ENCODE peak calls at places on chromosome 7, in six cellular contexts. G is HepG2, W is HCT116, E is K562, C is H1, H is GM12878. V is an unnamed sample.

GRCh38 chr7:150941983-150942590 is 36.0 kb downstream of the KCNH2 start:
- DNase-seq in H (no peak), W (no peak), G (no peak), C (no peak), E (peak; percentile 68), V (no peak)

GRCh38 chr7:27179030-27179429 is 4.9 kb upstream of the HOXA10 start:
- DNase-seq in E (no peak), W (no peak), C (no peak), H (no peak), G (no peak), V (no peak)

GRCh38 chr7:44163591-44163990 is 22.5 kb upstream of the MYL7 start:
- DNase-seq in G (no peak), E (no peak), W (no peak), H (no peak), C (no peak), V (no peak)

GRCh38 chr7:45108863-45109262 is 2.6 kb downstream of the TBRG4 start:
- DNase-seq in G (no peak), C (no peak), E (no peak), W (no peak), H (no peak), V (no peak)

GRCh38 chr7:103447073-103447960 is 1.3 kb upstream of the SLC26A5 start:
- DNase-seq in H (no peak), C (peak; percentile 34), G (peak; percentile 44), W (peak; percentile 37), E (peak; percentile 79), V (peak; percentile 55)

GRCh38 chr7:140640060-140640611 is 477 bp downstream of the DENND2A start:
- DNase-seq in E (no peak), C (no peak), W (no peak), H (no peak), G (no peak), V (no peak)

GRCh38 chr7:20158684-20159083 is 58.5 kb downstream of the MACC1 start:
- DNase-seq in G (peak; percentile 1), C (no peak), W (no peak), E (no peak), H (no peak), V (no peak)

GRCh38 chr7:105019269-105019668 is 5.3 kb downstream of the KMT2E start:
- DNase-seq in G (no peak), C (no peak), H (no peak), W (no peak), E (no peak), V (no peak)

GRCh38 chr7:129569811-129570215 is 41.7 kb upstream of the NRF1 start:
- DNase-seq in G (peak; percentile 89), H (no peak), C (no peak), W (peak; percentile 63), E (no peak), V (no peak)

GRCh38 chr7:151736403-151736909 is 140.5 kb downstream of the PRKAG2 start:
- DNase-seq in W (peak; percentile 65), G (peak; percentile 16), C (peak; percentile 44), H (no peak), E (no peak), V (peak; percentile 66)

GRCh38 chr7:78427209-78427608 is 628.6 kb downstream of the PHTF2 start:
- DNase-seq in W (no peak), E (no peak), H (no peak), C (no peak), G (no peak), V (no peak)

GRCh38 chr7:64045301-64046040 is at the start of gene ZNF727:
- DNase-seq in W (no peak), H (no peak), E (peak; percentile 11), G (no peak), C (no peak), V (no peak)

GRCh38 chr7:76409537-76409936 is at the start of gene SSC4D:
- DNase-seq in H (no peak), C (no peak), E (peak; percentile 80), G (peak; percentile 83), W (no peak), V (no peak)

GRCh38 chr7:8627322-8627721 is 193.9 kb downstream of the NXPH1 start:
- DNase-seq in W (no peak), H (no peak), E (no peak), G (no peak), C (no peak), V (no peak)

GRCh38 chr7:54788664-54789063 is 29.7 kb upstream of the SEC61G start:
- DNase-seq in G (peak; percentile 53), E (peak; percentile 14), C (peak; percentile 47), W (peak; percentile 95), H (peak; percentile 13), V (peak; percentile 81)

GRCh38 chr7:17301491-17302101 is 3.1 kb downstream of the AHR start:
- DNase-seq in C (no peak), H (no peak), E (peak; percentile 13), G (no peak), W (no peak), V (no peak)

GRCh38 chr7:128713794-128714193 is 25.4 kb upstream of the CALU start:
- DNase-seq in G (no peak), E (no peak), W (no peak), H (no peak), C (no peak), V (no peak)

GRCh38 chr7:43314379-43315158 is 202.1 kb downstream of the HECW1 start:
- DNase-seq in C (no peak), H (no peak), G (no peak), W (no peak), E (no peak), V (no peak)

GRCh38 chr7:114825423-114825951 is 96.4 kb upstream of the MDFIC start:
- DNase-seq in C (no peak), G (no peak), E (no peak), H (no peak), W (no peak), V (peak; percentile 63)

GRCh38 chr7:92633211-92633906 is 43.2 kb upstream of the FAM133B start:
- DNase-seq in E (peak; percentile 39), H (no peak), G (peak; percentile 87), W (peak; percentile 66), C (no peak), V (peak; percentile 27)

GRCh38 chr7:12583922-12584321 is 13.4 kb downstream of the SCIN start:
- DNase-seq in H (no peak), E (no peak), W (no peak), C (no peak), G (peak; percentile 27), V (no peak)

GRCh38 chr7:33814958-33815735 is 90.2 kb upstream of the BMPER start:
- DNase-seq in E (no peak), W (no peak), G (no peak), H (no peak), C (no peak), V (no peak)

GRCh38 chr7:52211930-52212329 is 823.5 kb upstream of the POM121L12 start:
- DNase-seq in C (no peak), E (no peak), W (no peak), G (no peak), H (no peak), V (peak; percentile 36)

GRCh38 chr7:30464231-30464660 is 14.3 kb downstream of the NOD1 start:
- DNase-seq in W (no peak), C (no peak), G (no peak), E (no peak), H (peak; percentile 49), V (no peak)

GRCh38 chr7:95897557-95898183 is 125.3 kb downstream of the DYNC1I1 start:
- DNase-seq in E (no peak), H (no peak), C (no peak), W (no peak), G (no peak), V (no peak)
- TF ChIP-seq ZNF274 in E (no peak), H (no peak), C (no peak), W (no peak), G (no peak), V (no peak)

GRCh38 chr7:917255-918117 is 37.0 kb downstream of the ADAP1 start:
- DNase-seq in H (no peak), C (no peak), E (no peak), W (no peak), G (no peak), V (no peak)

GRCh38 chr7:919114-919442 is 35.4 kb downstream of the ADAP1 start:
- DNase-seq in C (no peak), G (no peak), E (no peak), H (no peak), W (no peak), V (no peak)

GRCh38 chr7:916291-916941 is 38.1 kb downstream of the ADAP1 start:
- DNase-seq in H (no peak), C (no peak), G (no peak), W (no peak), E (no peak), V (no peak)

GRCh38 chr7:918441-919113 is 35.9 kb downstream of the ADAP1 start:
- DNase-seq in G (no peak), C (no peak), E (no peak), H (no peak), W (no peak), V (no peak)

GRCh38 chr7:918118-918425 is 36.4 kb downstream of the ADAP1 start:
- DNase-seq in W (no peak), E (no peak), H (no peak), C (no peak), G (no peak), V (no peak)
- TF ChIP-seq ZNF274 in W (no peak), E (no peak), H (no peak), C (no peak), G (no peak), V (no peak)

GRCh38 chr7:121297843-121298242 is 31.0 kb upstream of the WNT16 start:
- DNase-seq in G (no peak), W (no peak), C (no peak), E (no peak), H (no peak), V (no peak)
- TF ChIP-seq ZNF274 in G (no peak), W (no peak), C (no peak), E (no peak), H (no peak), V (no peak)

GRCh38 chr7:91266067-91266930 is 2.1 kb downstream of the FZD1 start:
- DNase-seq in E (no peak), W (no peak), C (no peak), H (no peak), G (no peak), V (no peak)
- TF ChIP-seq ZNF274 in E (no peak), W (no peak), C (no peak), H (no peak), G (no peak), V (no peak)

DNA sequence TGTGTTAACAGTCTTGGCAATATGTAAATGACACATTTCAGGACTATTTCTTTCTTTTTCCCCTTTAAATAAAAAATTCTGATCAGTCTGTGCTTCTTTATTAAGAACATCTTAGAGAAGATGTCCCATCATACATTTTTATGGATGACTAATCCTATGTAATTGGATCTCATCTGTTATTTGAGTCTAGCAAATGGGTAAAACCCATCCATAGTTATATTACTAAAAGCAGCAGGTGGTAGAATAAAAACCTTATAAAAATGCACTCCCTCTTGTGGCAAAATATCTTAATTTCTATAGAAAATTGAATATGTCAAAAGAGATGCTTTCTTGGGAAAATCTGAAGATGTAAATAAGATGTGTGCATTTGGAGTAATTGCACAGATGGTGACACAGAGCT is 35.3 kb downstream of the TRRAP start:
- DNase-seq in W (no peak), E (no peak), C (no peak), H (no peak), G (no peak), V (no peak)
- TF ChIP-seq ZNF274 in W (no peak), E (no peak), C (no peak), H (no peak), G (no peak), V (no peak)